ENCODE peak calls at places on chromosomes 16 and 17, in nine cellular contexts. S, U, L, Q, I, J, A, W and C are unnamed samples.

GRCh38 chr17:66507103-66507923 is 204.9 kb downstream of the PRKCA start:
- DNase-seq in W (peak; percentile 75), Q (no peak), S (no peak), L (peak; percentile 6), U (peak; percentile 83), I (peak; percentile 8), J (peak; percentile 41), A (peak; percentile 78), C (no peak)

GRCh38 chr17:65942592-65942991 is 249.3 kb downstream of the CEP112 start:
- DNase-seq in U (peak; percentile 66), A (peak; percentile 3), W (no peak), L (no peak), I (no peak), J (no peak), Q (no peak), S (no peak), C (no peak)

GRCh38 chr16:59355704-59356103 is 621.6 kb upstream of the GOT2 start:
- DNase-seq in A (no peak), I (no peak), U (no peak), L (no peak), W (no peak), J (no peak), S (no peak), Q (no peak), C (no peak)

GRCh38 chr17:42101513-42102292 is 3.4 kb upstream of the ZNF385C start:
- DNase-seq in I (peak; percentile 86), Q (peak; percentile 79), U (peak; percentile 51), J (peak; percentile 75), S (peak; percentile 92), A (peak; percentile 76), L (peak; percentile 37), W (peak; percentile 57), C (peak; percentile 76)

GRCh38 chr17:70552230-70552981 is 383.1 kb downstream of the KCNJ2 start:
- DNase-seq in J (peak; percentile 10), A (peak; percentile 63), L (peak; percentile 3), I (peak; percentile 35), S (peak; percentile 72), U (peak; percentile 80), Q (peak; percentile 75), W (peak; percentile 52), C (peak; percentile 37)

GRCh38 chr17:50363217-50364060 is 9.5 kb downstream of the MRPL27 start:
- DNase-seq in W (peak; percentile 27), J (no peak), U (peak; percentile 36), A (peak; percentile 55), L (no peak), I (no peak), Q (peak; percentile 94), S (peak; percentile 82), C (no peak)

GRCh38 chr16:46923513-46924295 is 39.5 kb downstream of the GPT2 start:
- DNase-seq in S (no peak), U (no peak), W (no peak), A (no peak), I (no peak), J (no peak), L (peak; percentile 51), Q (no peak), C (no peak)

GRCh38 chr17:2090210-2090641 is 35.3 kb downstream of the HIC1 start:
- DNase-seq in W (no peak), J (no peak), A (no peak), I (no peak), Q (no peak), S (no peak), L (no peak), U (no peak), C (peak; percentile 61)

GRCh38 chr17:66468241-66469087 is 166.1 kb downstream of the PRKCA start:
- DNase-seq in U (peak; percentile 26), W (peak; percentile 62), S (no peak), L (peak; percentile 4), A (peak; percentile 40), J (peak; percentile 53), Q (no peak), I (no peak), C (peak; percentile 16)

GRCh38 chr17:28178800-28179199 is 136.3 kb downstream of the NLK start:
- DNase-seq in L (no peak), U (no peak), Q (no peak), A (no peak), S (no peak), W (no peak), J (peak; percentile 15), I (no peak), C (no peak)

GRCh38 chr17:67891481-67892119 is 66.3 kb downstream of the BPTF start:
- DNase-seq in U (peak; percentile 73), W (peak; percentile 68), A (peak; percentile 77), L (no peak), S (peak; percentile 67), J (peak; percentile 24), Q (peak; percentile 4), I (no peak), C (no peak)

GRCh38 chr16:66899945-66900688 is 18.6 kb downstream of the CDH16 start:
- DNase-seq in L (peak; percentile 81), J (peak; percentile 88), W (peak; percentile 51), U (peak; percentile 21), A (peak; percentile 78), I (peak; percentile 82), S (peak; percentile 81), Q (peak; percentile 31), C (no peak)

GRCh38 chr17:78490156-78490555 is 87.0 kb downstream of the DNAH17 start:
- DNase-seq in S (no peak), A (no peak), L (no peak), W (no peak), Q (no peak), J (no peak), U (no peak), I (no peak), C (no peak)

GRCh38 chr17:78486946-78487680 is 90.1 kb downstream of the DNAH17 start:
- DNase-seq in Q (no peak), S (no peak), L (no peak), U (no peak), I (no peak), J (no peak), W (no peak), A (no peak), C (no peak)

GRCh38 chr17:78488156-78488555 is 89.0 kb downstream of the DNAH17 start:
- DNase-seq in Q (no peak), U (no peak), J (no peak), W (no peak), A (no peak), I (no peak), S (no peak), L (no peak), C (no peak)

GRCh38 chr17:78490673-78491072 is 86.5 kb downstream of the DNAH17 start:
- DNase-seq in W (no peak), S (no peak), J (no peak), Q (no peak), U (no peak), I (no peak), L (no peak), A (no peak), C (no peak)

DNA sequence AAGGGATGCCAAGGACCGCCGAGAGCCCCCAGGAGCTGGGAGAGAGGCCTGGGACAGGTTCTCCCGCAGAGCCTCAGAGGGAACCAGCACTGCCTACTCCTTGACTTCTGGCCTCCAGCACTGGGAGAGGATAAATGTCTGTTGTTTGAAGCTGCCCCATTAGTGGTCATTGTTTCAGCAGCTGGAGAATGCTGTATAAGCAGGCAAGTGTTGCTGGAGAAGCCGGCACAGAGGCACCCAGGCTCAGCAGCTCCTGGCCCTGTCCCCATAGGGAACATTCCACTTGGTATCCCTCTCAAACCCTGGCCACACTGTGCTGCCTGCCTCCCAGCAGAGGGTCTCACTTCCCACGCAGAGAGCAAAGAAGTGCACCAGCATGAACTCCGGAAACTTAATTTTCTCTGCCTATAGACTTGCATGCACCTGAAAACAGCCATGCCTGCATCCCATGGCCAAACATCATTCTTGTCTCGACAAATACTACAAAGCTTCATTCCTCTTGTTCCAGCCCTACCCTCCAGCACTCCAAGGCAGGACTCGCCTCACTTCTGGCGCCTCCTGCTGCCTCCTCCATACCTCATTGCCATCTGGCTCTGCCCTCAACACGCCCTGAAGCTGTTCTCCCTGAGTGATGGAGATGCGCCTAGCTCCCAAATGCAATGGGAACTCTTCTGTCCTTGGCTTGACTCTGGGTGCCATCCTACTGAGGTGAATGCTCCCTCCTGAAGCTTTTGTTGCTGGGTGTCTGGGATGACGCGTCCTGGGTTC is 88.1 kb downstream of the DNAH17 start:
- DNase-seq in W (no peak), L (no peak), U (no peak), I (no peak), S (no peak), A (no peak), Q (no peak), J (no peak), C (no peak)
- TF ChIP-seq CTCF in W (no peak), L (no peak), U (peak; percentile 26), I (no peak), S (no peak), A (no peak), Q (no peak), J (no peak), C (no peak)

GRCh38 chr17:40015005-40015997 is at the start of gene CSF3:
- DNase-seq in I (no peak), L (peak; percentile 89), Q (peak; percentile 53), S (peak; percentile 19), A (peak; percentile 78), W (no peak), U (no peak), J (no peak), C (no peak)
- H3K4me3 ChIP-seq in I (no peak within 1 kb of the TSS), L (peak within 1 kb of the TSS; percentile 46), Q (no peak within 1 kb of the TSS), S (no peak within 1 kb of the TSS), A (peak within 1 kb of the TSS; percentile 41), W (no peak within 1 kb of the TSS), U (no peak within 1 kb of the TSS), J (no peak within 1 kb of the TSS), C (peak within 1 kb of the TSS; percentile 10)

GRCh38 chr16:25126820-25127232 is 15.3 kb downstream of the LCMT1 start:
- DNase-seq in U (peak; percentile 82), S (no peak), A (peak; percentile 84), Q (no peak), I (no peak), J (peak; percentile 60), L (no peak), W (peak; percentile 77), C (peak; percentile 29)
- TF ChIP-seq CTCF in U (peak; percentile 75), S (peak; percentile 82), A (peak; percentile 82), Q (peak; percentile 45), I (peak; percentile 22), J (peak; percentile 57), L (no peak), W (peak; percentile 78), C (peak; percentile 56)

GRCh38 chr16:56858375-56858774 is 6.6 kb upstream of the SLC12A3 start:
- DNase-seq in Q (no peak), U (no peak), W (no peak), I (no peak), L (no peak), A (no peak), J (no peak), S (no peak), C (peak; percentile 78)
- H3K4me3 ChIP-seq in Q (no peak overlapping the region), U (no peak overlapping the region), W (no peak overlapping the region), I (no peak overlapping the region), L (no peak overlapping the region), A (no peak overlapping the region), J (no peak overlapping the region), S (no peak overlapping the region), C (no peak overlapping the region)